ENCODE peak calls at places on chromosomes 7 and 10, in five cellular contexts. One of them, this sample, is unnamed.

GRCh38 chr10:76433161-76434005 is 1002.0 kb downstream of the LRMDA start:
- DNase-seq in heart left ventricle: peak; percentile 89
- DNase-seq in cardiac muscle cell: no peak
- DNase-seq in spleen: no peak
- DNase-seq in transverse colon: no peak
- DNase-seq in this sample: no peak

GRCh38 chr10:122164028-122164601 is 107.0 kb upstream of the BTBD16 start:
- DNase-seq in heart left ventricle: no peak
- DNase-seq in cardiac muscle cell: peak; percentile 15
- DNase-seq in spleen: no peak
- DNase-seq in transverse colon: no peak
- DNase-seq in this sample: peak; percentile 59

GRCh38 chr7:133436014-133436428 is 183.1 kb downstream of the EXOC4 start:
- DNase-seq in heart left ventricle: peak; percentile 45
- DNase-seq in cardiac muscle cell: peak; percentile 94
- DNase-seq in spleen: no peak
- DNase-seq in transverse colon: no peak
- DNase-seq in this sample: no peak

GRCh38 chr7:124276005-124276606 is 243.2 kb upstream of the TMEM229A start:
- DNase-seq in heart left ventricle: no peak
- DNase-seq in cardiac muscle cell: peak; percentile 4
- DNase-seq in spleen: no peak
- DNase-seq in transverse colon: peak; percentile 19
- DNase-seq in this sample: no peak

GRCh38 chr7:11332186-11332864 is 358.7 kb downstream of the PHF14 start:
- DNase-seq in heart left ventricle: no peak
- DNase-seq in cardiac muscle cell: no peak
- DNase-seq in spleen: no peak
- DNase-seq in transverse colon: no peak
- DNase-seq in this sample: no peak

GRCh38 chr10:72309290-72310240 is 35.8 kb downstream of the DDIT4 start:
- DNase-seq in heart left ventricle: peak; percentile 72
- DNase-seq in cardiac muscle cell: peak; percentile 85
- DNase-seq in spleen: peak; percentile 77
- DNase-seq in transverse colon: peak; percentile 74
- DNase-seq in this sample: peak; percentile 68

GRCh38 chr7:2855386-2855785 is 11.3 kb upstream of the GNA12 start:
- DNase-seq in heart left ventricle: no peak
- DNase-seq in cardiac muscle cell: no peak
- DNase-seq in spleen: no peak
- DNase-seq in transverse colon: no peak
- DNase-seq in this sample: no peak

GRCh38 chr7:3432916-3433315 is 131.9 kb downstream of the SDK1 start:
- DNase-seq in heart left ventricle: no peak
- DNase-seq in cardiac muscle cell: no peak
- DNase-seq in spleen: no peak
- DNase-seq in transverse colon: no peak
- DNase-seq in this sample: no peak

GRCh38 chr7:29468196-29468595 is 95.4 kb upstream of the PRR15 start:
- DNase-seq in heart left ventricle: no peak
- DNase-seq in cardiac muscle cell: no peak
- DNase-seq in spleen: no peak
- DNase-seq in transverse colon: peak; percentile 79
- DNase-seq in this sample: no peak

GRCh38 chr7:125355899-125356298 is 426.3 kb upstream of the POT1 start:
- DNase-seq in heart left ventricle: no peak
- DNase-seq in cardiac muscle cell: peak; percentile 1
- DNase-seq in spleen: no peak
- DNase-seq in transverse colon: no peak
- DNase-seq in this sample: no peak

GRCh38 chr7:118858651-118859149 is 634.2 kb downstream of the ANKRD7 start:
- DNase-seq in heart left ventricle: no peak
- DNase-seq in cardiac muscle cell: no peak
- DNase-seq in spleen: peak; percentile 71
- DNase-seq in transverse colon: no peak
- DNase-seq in this sample: no peak

GRCh38 chr10:26931223-26931622 is 70.5 kb upstream of the ABI1 start:
- DNase-seq in heart left ventricle: peak; percentile 42
- DNase-seq in cardiac muscle cell: peak; percentile 12
- DNase-seq in spleen: peak; percentile 79
- DNase-seq in transverse colon: peak; percentile 66
- DNase-seq in this sample: no peak

GRCh38 chr10:26407406-26407969 is 30.7 kb upstream of the APBB1IP start:
- DNase-seq in heart left ventricle: no peak
- DNase-seq in cardiac muscle cell: peak; percentile 3
- DNase-seq in spleen: no peak
- DNase-seq in transverse colon: no peak
- DNase-seq in this sample: no peak

GRCh38 chr7:34371922-34372321 is 286.1 kb upstream of the NPSR1 start:
- DNase-seq in heart left ventricle: no peak
- DNase-seq in cardiac muscle cell: no peak
- DNase-seq in spleen: no peak
- DNase-seq in transverse colon: no peak
- DNase-seq in this sample: no peak

GRCh38 chr7:44073664-44074348 is 8.4 kb upstream of the PGAM2 start:
- DNase-seq in heart left ventricle: peak; percentile 91
- DNase-seq in cardiac muscle cell: no peak
- DNase-seq in spleen: peak; percentile 98
- DNase-seq in transverse colon: peak; percentile 91
- DNase-seq in this sample: peak; percentile 54

GRCh38 chr7:36301914-36302771 is 87.5 kb upstream of the ANLN start:
- DNase-seq in heart left ventricle: no peak
- DNase-seq in cardiac muscle cell: peak; percentile 59
- DNase-seq in spleen: no peak
- DNase-seq in transverse colon: no peak
- DNase-seq in this sample: no peak

GRCh38 chr7:17318146-17318545 is 19.7 kb downstream of the AHR start:
- DNase-seq in heart left ventricle: no peak
- DNase-seq in cardiac muscle cell: peak; percentile 94
- DNase-seq in spleen: no peak
- DNase-seq in transverse colon: no peak
- DNase-seq in this sample: no peak

GRCh38 chr7:17320642-17321041 is 22.2 kb downstream of the AHR start:
- DNase-seq in heart left ventricle: no peak
- DNase-seq in cardiac muscle cell: no peak
- DNase-seq in spleen: no peak
- DNase-seq in transverse colon: no peak
- DNase-seq in this sample: no peak

GRCh38 chr7:17319164-17320101 is 21.0 kb downstream of the AHR start:
- DNase-seq in heart left ventricle: no peak
- DNase-seq in cardiac muscle cell: no peak
- DNase-seq in spleen: no peak
- DNase-seq in transverse colon: no peak
- DNase-seq in this sample: no peak

GRCh38 chr7:17315974-17316373 is 17.5 kb downstream of the AHR start:
- DNase-seq in heart left ventricle: no peak
- DNase-seq in cardiac muscle cell: no peak
- DNase-seq in spleen: no peak
- DNase-seq in transverse colon: no peak
- DNase-seq in this sample: no peak

DNA sequence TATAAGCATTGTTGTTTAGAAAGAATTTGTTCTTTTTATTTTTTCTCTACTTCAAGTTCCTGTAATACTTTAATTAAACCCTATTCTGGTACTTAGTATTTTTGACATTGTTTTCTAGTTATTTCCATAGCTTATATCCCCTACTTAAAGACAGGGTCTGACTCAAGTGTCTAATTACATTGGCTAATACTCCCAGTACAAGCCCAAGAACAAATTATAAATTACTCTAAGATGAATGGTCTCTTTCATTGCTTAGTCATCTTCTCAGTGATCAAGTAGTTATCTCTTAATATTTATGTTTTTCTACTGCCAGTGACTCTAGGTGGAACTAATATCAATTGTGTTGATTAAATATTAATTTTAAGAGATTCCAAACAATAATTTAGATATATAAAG is 21.6 kb downstream of the AHR start:
- DNase-seq in heart left ventricle: no peak
- DNase-seq in cardiac muscle cell: no peak
- DNase-seq in spleen: no peak
- DNase-seq in transverse colon: no peak
- DNase-seq in this sample: no peak
- H3K27ac ChIP-seq in heart left ventricle: no peak overlapping the region
- H3K27ac ChIP-seq in cardiac muscle cell: no peak overlapping the region
- H3K27ac ChIP-seq in spleen: no peak overlapping the region
- H3K27ac ChIP-seq in transverse colon: no peak overlapping the region
- H3K27ac ChIP-seq in this sample: no peak overlapping the region

GRCh38 chr10:31675726-31676125 is 252.9 kb downstream of the ARHGAP12 start:
- DNase-seq in heart left ventricle: no peak
- DNase-seq in cardiac muscle cell: no peak
- DNase-seq in spleen: no peak
- DNase-seq in transverse colon: no peak
- DNase-seq in this sample: no peak

GRCh38 chr10:31677198-31678138 is 251.2 kb downstream of the ARHGAP12 start:
- DNase-seq in heart left ventricle: no peak
- DNase-seq in cardiac muscle cell: no peak
- DNase-seq in spleen: no peak
- DNase-seq in transverse colon: no peak
- DNase-seq in this sample: no peak

GRCh38 chr10:31678573-31679122 is 250.0 kb downstream of the ARHGAP12 start:
- DNase-seq in heart left ventricle: no peak
- DNase-seq in cardiac muscle cell: no peak
- DNase-seq in spleen: no peak
- DNase-seq in transverse colon: no peak
- DNase-seq in this sample: no peak

GRCh38 chr10:31679931-31680330 is 248.7 kb downstream of the ARHGAP12 start:
- DNase-seq in heart left ventricle: no peak
- DNase-seq in cardiac muscle cell: no peak
- DNase-seq in spleen: no peak
- DNase-seq in transverse colon: no peak
- DNase-seq in this sample: no peak

GRCh38 chr10:31678139-31678536 is 250.5 kb downstream of the ARHGAP12 start:
- DNase-seq in heart left ventricle: peak; percentile 80
- DNase-seq in cardiac muscle cell: no peak
- DNase-seq in spleen: no peak
- DNase-seq in transverse colon: no peak
- DNase-seq in this sample: no peak
- H3K27ac ChIP-seq in heart left ventricle: no peak overlapping the region
- H3K27ac ChIP-seq in cardiac muscle cell: no peak overlapping the region
- H3K27ac ChIP-seq in spleen: no peak overlapping the region
- H3K27ac ChIP-seq in transverse colon: no peak overlapping the region
- H3K27ac ChIP-seq in this sample: no peak overlapping the region

GRCh38 chr10:95290446-95290800 is 380 bp downstream of the PDLIM1 start:
- DNase-seq in heart left ventricle: no peak
- DNase-seq in cardiac muscle cell: no peak
- DNase-seq in spleen: peak; percentile 86
- DNase-seq in transverse colon: no peak
- DNase-seq in this sample: no peak

GRCh38 chr10:95289921-95290421 is 832 bp downstream of the PDLIM1 start:
- DNase-seq in heart left ventricle: no peak
- DNase-seq in cardiac muscle cell: no peak
- DNase-seq in spleen: no peak
- DNase-seq in transverse colon: no peak
- DNase-seq in this sample: no peak

GRCh38 chr10:95291634-95292039 is 834 bp upstream of the PDLIM1 start:
- DNase-seq in heart left ventricle: no peak
- DNase-seq in cardiac muscle cell: no peak
- DNase-seq in spleen: no peak
- DNase-seq in transverse colon: no peak
- DNase-seq in this sample: no peak

GRCh38 chr10:95289003-95289920 is 1.5 kb downstream of the PDLIM1 start:
- DNase-seq in heart left ventricle: no peak
- DNase-seq in cardiac muscle cell: peak; percentile 48
- DNase-seq in spleen: no peak
- DNase-seq in transverse colon: peak; percentile 70
- DNase-seq in this sample: no peak

GRCh38 chr10:95290801-95291633 is at the start of gene PDLIM1:
- DNase-seq in heart left ventricle: peak; percentile 82
- DNase-seq in cardiac muscle cell: peak; percentile 79
- DNase-seq in spleen: peak; percentile 95
- DNase-seq in transverse colon: peak; percentile 89
- DNase-seq in this sample: no peak
- H3K27ac ChIP-seq in heart left ventricle: peak within 1 kb of the TSS; percentile 92
- H3K27ac ChIP-seq in cardiac muscle cell: peak within 1 kb of the TSS; percentile 71
- H3K27ac ChIP-seq in spleen: peak within 1 kb of the TSS; percentile 92
- H3K27ac ChIP-seq in transverse colon: peak within 1 kb of the TSS; percentile 92
- H3K27ac ChIP-seq in this sample: no peak within 1 kb of the TSS

DNA sequence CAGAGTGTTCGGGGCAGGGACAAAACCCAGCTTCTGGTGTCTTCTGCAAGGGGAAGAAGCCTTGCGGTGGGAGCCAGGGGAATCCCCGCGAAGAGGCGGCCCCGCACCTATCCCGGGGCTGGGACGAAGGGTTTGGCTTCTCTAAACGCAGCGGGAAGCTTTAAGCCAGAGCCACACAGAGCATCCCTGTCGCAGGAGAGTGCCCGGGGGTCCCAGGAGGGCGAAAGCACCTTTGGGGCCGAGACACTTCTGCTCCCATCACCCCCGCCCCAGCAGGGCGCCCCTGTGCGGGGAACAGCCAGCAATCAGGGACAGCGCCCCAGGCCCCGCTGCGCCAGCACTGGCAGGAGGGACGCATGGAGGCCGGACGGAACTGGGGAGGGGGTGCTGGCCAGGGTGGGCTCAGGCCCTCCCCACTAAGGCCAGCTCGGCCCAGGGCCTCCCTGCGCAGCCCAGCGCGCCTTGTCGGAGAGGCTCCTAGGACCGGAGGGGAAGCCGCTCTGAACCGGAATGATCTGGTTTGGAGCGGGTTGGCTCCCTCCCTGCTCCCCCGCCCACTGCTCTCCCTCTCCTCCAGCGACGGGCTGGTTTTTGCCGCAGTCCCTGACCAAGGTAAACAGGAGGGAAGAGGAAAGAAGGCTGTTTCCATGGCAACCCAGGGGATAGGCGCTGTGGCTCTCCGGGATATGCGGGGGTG is 63.9 kb downstream of the TMEM209 start:
- DNase-seq in heart left ventricle: peak; percentile 53
- DNase-seq in cardiac muscle cell: peak; percentile 93
- DNase-seq in spleen: peak; percentile 92
- DNase-seq in transverse colon: peak; percentile 81
- DNase-seq in this sample: peak; percentile 35
- H3K27ac ChIP-seq in heart left ventricle: peak overlapping the region; percentile 7
- H3K27ac ChIP-seq in cardiac muscle cell: peak overlapping the region; percentile 34
- H3K27ac ChIP-seq in spleen: peak overlapping the region; percentile 78
- H3K27ac ChIP-seq in transverse colon: peak overlapping the region; percentile 77
- H3K27ac ChIP-seq in this sample: peak overlapping the region; percentile 97

DNA sequence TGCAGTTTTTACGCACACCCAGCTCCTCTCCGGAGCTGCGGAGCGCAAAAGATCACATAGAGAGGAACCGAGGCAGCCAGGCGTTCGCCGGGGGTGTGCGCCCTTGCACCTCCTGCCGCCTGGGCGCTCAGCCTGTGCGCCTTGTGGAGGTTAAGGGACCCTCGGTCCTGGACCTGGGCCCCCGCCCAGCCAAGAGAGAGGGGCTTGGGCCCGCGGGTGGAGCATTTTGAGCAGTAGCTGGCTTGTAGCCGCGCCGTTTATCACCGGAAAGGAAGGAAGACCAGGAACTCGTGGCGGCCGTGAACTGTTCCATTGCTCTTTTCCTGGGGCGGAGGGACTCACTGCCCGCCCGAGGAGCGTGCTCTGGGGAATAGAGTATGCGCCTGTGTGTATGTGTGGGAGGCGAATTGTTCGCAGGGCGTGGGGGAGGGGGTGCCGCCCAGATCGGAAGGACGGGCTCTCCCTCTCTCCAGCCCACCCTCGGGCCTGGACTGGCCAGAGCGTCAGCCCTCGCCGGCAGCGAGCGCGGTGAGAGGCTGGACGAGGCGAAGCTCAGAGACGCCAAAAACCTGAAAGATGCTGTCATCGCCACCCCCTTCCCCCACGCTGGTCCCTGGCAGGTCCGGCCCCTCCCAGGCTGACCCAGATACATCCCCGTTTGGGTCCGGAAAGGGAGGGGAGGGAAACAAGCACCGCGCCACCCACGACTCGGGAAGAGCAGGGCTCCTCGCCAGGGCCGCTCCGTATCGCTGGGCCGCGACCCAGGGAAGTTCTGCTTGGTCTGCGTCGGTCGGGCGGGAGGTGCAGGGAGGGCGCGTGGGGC is 1.2 kb upstream of the WNT2 start:
- DNase-seq in heart left ventricle: peak; percentile 46
- DNase-seq in cardiac muscle cell: peak; percentile 70
- DNase-seq in spleen: peak; percentile 81
- DNase-seq in transverse colon: no peak
- DNase-seq in this sample: no peak
- H3K27ac ChIP-seq in heart left ventricle: no peak overlapping the region
- H3K27ac ChIP-seq in cardiac muscle cell: peak overlapping the region; percentile 93
- H3K27ac ChIP-seq in spleen: peak overlapping the region; percentile 49
- H3K27ac ChIP-seq in transverse colon: no peak overlapping the region
- H3K27ac ChIP-seq in this sample: no peak overlapping the region